ENCODE peak calls at places on chromosome 2, in five cellular contexts. One of them, this sample, is unnamed.

GRCh38 chr2:212974692-212975091 is 176.7 kb downstream of the IKZF2 start:
- DNase-seq in HepG2: no peak
- DNase-seq in A549: no peak
- DNase-seq in GM12878: no peak
- DNase-seq in K562: peak
- DNase-seq in this sample: no peak

GRCh38 chr2:70670626-70671025 is 97.4 kb downstream of the ADD2 start:
- DNase-seq in HepG2: no peak
- DNase-seq in GM12878: no peak
- DNase-seq in K562: no peak
- DNase-seq in A549: no peak
- DNase-seq in this sample: no peak

GRCh38 chr2:173238385-173238784 is 116.3 kb upstream of the CDCA7 start:
- DNase-seq in GM12878: no peak
- DNase-seq in HepG2: peak
- DNase-seq in A549: no peak
- DNase-seq in K562: no peak
- DNase-seq in this sample: no peak

GRCh38 chr2:232418056-232418455 is 11.4 kb downstream of the ALPG start:
- DNase-seq in HepG2: no peak
- DNase-seq in K562: no peak
- DNase-seq in A549: no peak
- DNase-seq in GM12878: no peak
- DNase-seq in this sample: no peak

GRCh38 chr2:175468699-175469098 is 287.2 kb upstream of the ATP5MC3 start:
- DNase-seq in K562: no peak
- DNase-seq in A549: no peak
- DNase-seq in HepG2: no peak
- DNase-seq in GM12878: no peak
- DNase-seq in this sample: no peak

GRCh38 chr2:105734762-105735538 is 9.8 kb upstream of the NCK2 start:
- DNase-seq in K562: no peak
- DNase-seq in GM12878: no peak
- DNase-seq in A549: no peak
- DNase-seq in HepG2: no peak
- DNase-seq in this sample: no peak

GRCh38 chr2:147632193-147632592 is 212.6 kb upstream of the ACVR2A start:
- DNase-seq in A549: no peak
- DNase-seq in HepG2: no peak
- DNase-seq in K562: no peak
- DNase-seq in GM12878: no peak
- DNase-seq in this sample: no peak

GRCh38 chr2:241892299-241893137 is 23.0 kb downstream of the RTP5 start:
- DNase-seq in A549: no peak
- DNase-seq in K562: peak
- DNase-seq in GM12878: no peak
- DNase-seq in HepG2: no peak
- DNase-seq in this sample: no peak

GRCh38 chr2:52335727-52336126 is 1303.8 kb upstream of the NRXN1 start:
- DNase-seq in HepG2: no peak
- DNase-seq in K562: no peak
- DNase-seq in GM12878: no peak
- DNase-seq in A549: no peak
- DNase-seq in this sample: peak

GRCh38 chr2:46294185-46294836 is 2.9 kb upstream of the EPAS1 start:
- DNase-seq in K562: peak
- DNase-seq in HepG2: no peak
- DNase-seq in GM12878: no peak
- DNase-seq in A549: peak
- DNase-seq in this sample: peak

GRCh38 chr2:18703555-18703954 is 114.2 kb upstream of the NT5C1B start:
- DNase-seq in K562: no peak
- DNase-seq in A549: no peak
- DNase-seq in GM12878: no peak
- DNase-seq in HepG2: no peak
- DNase-seq in this sample: no peak

GRCh38 chr2:42823744-42824453 is 31.5 kb upstream of the HAAO start:
- DNase-seq in K562: no peak
- DNase-seq in HepG2: no peak
- DNase-seq in A549: no peak
- DNase-seq in GM12878: no peak
- DNase-seq in this sample: no peak

GRCh38 chr2:64711260-64711659 is 57.5 kb upstream of the SERTAD2 start:
- DNase-seq in GM12878: no peak
- DNase-seq in K562: no peak
- DNase-seq in HepG2: no peak
- DNase-seq in A549: no peak
- DNase-seq in this sample: no peak

GRCh38 chr2:108988796-108989713 is at the start of gene EDAR:
- DNase-seq in K562: peak
- DNase-seq in A549: peak
- DNase-seq in HepG2: peak
- DNase-seq in GM12878: no peak
- DNase-seq in this sample: peak

GRCh38 chr2:71799013-71799575 is 345.7 kb downstream of the DYSF start:
- DNase-seq in A549: no peak
- DNase-seq in K562: no peak
- DNase-seq in GM12878: no peak
- DNase-seq in HepG2: no peak
- DNase-seq in this sample: no peak

GRCh38 chr2:237171895-237172294 is 86.2 kb downstream of the COPS8 start:
- DNase-seq in K562: no peak
- DNase-seq in GM12878: no peak
- DNase-seq in A549: no peak
- DNase-seq in HepG2: no peak
- DNase-seq in this sample: no peak

DNA sequence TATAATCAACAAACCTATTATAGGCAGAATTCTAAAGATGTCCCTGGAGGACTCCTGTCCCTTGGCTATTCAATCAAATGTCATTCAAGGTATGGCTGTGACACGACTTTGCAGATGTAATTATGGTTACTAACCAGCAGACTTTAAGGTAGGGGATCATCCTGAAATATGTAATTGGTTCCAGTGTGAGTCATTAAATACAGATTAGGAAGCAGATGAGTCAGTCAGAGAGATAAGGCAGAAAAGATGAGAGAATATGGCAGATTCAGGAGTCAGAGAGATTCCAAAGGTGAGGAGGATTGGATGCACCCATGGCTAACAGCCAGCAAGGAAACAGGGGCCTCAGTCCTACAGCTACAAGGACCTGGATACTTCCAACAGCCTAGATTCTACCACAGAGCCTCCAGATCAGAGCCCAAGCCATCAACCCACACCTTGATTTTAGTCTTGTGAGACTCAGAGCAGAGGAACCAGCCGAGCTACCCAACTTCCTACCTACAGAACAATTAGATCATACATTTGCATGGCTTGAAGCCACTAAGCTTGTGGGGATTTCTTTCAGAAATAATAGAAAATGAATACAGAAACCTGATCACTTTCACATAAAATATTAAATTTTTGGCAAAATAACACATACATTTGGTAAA is 11.2 kb upstream of the PROM2 start:
- DNase-seq in K562: no peak
- DNase-seq in HepG2: no peak
- DNase-seq in GM12878: no peak
- DNase-seq in A549: no peak
- DNase-seq in this sample: no peak
- TF ChIP-seq JUNB in K562: no peak
- TF ChIP-seq JUNB in HepG2: no peak
- TF ChIP-seq JUNB in GM12878: no peak
- TF ChIP-seq JUNB in A549: no peak
- TF ChIP-seq JUNB in this sample: no peak

DNA sequence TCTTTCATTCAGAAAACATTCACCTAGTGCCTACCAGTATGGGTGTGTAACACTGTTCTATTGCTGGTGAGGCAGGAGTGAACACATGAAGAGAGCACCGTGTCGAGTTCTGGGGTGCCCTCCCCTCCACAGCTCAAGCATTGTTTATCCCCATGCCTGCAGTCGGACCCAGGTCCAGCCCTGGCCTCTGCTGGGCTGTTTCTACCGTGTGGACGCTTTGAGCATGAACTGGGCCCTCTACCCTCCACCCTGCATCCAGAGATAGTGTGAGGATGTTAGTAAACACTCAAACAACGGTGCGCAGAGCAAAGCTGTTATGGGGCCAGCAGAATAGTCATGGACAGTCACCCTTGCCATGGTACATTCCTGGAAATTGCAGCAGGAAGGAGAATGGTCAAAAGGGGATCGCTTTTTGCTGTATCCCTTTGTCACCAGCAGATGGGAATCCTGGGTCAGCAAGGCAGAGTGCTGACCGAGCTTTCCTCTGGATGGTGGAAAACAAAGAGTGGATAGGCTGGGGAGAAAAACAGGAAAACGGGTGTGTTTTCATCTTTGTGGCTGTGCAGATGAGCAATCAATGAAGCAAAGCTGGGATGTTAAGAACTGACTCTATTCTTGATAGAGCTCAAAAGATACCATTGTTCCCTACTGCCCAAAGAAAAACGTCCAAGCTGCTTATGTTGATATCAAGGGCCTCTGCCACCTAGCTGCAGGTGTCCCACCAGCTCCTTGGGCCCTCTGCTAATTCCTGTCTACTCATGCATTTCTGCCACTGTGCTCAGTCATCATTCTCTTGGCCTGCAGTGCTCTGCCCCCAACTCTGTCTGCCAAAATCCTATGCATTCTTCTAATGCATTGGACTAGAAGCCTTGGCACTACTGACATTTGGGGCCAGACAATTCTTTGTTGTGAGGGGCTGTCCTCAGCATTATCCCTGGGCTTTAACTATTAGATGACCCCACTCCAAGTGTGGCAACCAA is 38.7 kb downstream of the REEP1 start:
- DNase-seq in HepG2: peak
- DNase-seq in K562: no peak
- DNase-seq in A549: peak
- DNase-seq in GM12878: no peak
- DNase-seq in this sample: peak
- TF ChIP-seq JUNB in HepG2: no peak
- TF ChIP-seq JUNB in K562: no peak
- TF ChIP-seq JUNB in A549: no peak
- TF ChIP-seq JUNB in GM12878: no peak
- TF ChIP-seq JUNB in this sample: no peak

DNA sequence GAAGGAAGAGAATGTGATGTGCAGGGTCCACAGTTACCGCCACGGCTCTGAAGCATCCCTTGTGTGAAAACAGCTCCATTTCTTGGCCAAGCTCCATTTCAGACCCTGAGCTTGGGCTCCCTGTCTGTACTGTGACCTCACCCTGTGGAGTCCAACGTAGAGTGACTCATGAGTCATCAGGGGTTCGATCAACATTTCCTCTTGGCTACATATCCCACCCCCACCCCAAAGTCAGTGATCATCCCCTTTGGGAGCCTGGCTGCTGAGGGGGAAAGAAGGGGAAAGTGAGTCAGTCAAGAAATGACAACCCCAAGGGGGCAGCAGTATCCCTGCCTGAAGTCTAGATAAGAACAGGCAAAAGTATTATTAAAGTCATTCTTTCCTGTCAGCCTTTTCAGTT is 62.2 kb downstream of the PAPOLG start:
- DNase-seq in GM12878: no peak
- DNase-seq in K562: peak
- DNase-seq in A549: no peak
- DNase-seq in HepG2: peak
- DNase-seq in this sample: no peak
- TF ChIP-seq JUNB in GM12878: no peak
- TF ChIP-seq JUNB in K562: no peak
- TF ChIP-seq JUNB in A549: no peak
- TF ChIP-seq JUNB in HepG2: no peak
- TF ChIP-seq JUNB in this sample: no peak

DNA sequence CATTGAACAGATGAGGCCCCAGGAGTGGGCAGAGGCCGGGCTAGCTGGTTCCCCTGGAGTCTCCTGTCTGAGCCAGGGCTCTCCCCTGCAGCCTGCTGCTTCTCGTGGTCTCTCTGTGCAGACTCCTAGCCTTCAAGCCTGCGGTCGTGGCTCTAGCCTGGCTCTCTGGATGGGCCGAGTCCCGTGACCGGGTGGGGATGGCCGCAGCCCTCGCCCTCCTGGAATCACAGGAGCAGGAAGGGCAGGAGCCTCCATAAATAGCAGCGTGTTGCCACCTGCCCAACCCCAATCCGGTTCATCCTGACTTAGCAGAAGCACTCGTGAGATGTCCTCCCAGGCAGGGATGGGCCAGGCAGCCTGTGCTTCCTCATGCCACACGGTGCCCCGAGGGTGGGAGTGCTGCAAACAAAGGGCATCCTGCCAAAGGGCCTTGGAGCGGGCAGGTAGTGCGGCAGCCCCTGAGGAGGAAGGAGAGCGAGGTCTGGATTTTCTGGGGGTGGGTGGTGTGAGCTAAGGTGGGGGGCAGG is 43.9 kb downstream of the FOSL2 start:
- DNase-seq in HepG2: no peak
- DNase-seq in GM12878: no peak
- DNase-seq in K562: no peak
- DNase-seq in A549: no peak
- DNase-seq in this sample: no peak
- TF ChIP-seq JUNB in HepG2: no peak
- TF ChIP-seq JUNB in GM12878: no peak
- TF ChIP-seq JUNB in K562: no peak
- TF ChIP-seq JUNB in A549: no peak
- TF ChIP-seq JUNB in this sample: no peak

GRCh38 chr2:226970362-226970761 is 134.5 kb downstream of the RHBDD1 start:
- DNase-seq in GM12878: no peak
- DNase-seq in A549: no peak
- DNase-seq in HepG2: no peak
- DNase-seq in K562: no peak
- DNase-seq in this sample: no peak

GRCh38 chr2:226965376-226965775 is 129.5 kb downstream of the RHBDD1 start:
- DNase-seq in HepG2: no peak
- DNase-seq in A549: no peak
- DNase-seq in K562: no peak
- DNase-seq in GM12878: no peak
- DNase-seq in this sample: no peak

GRCh38 chr2:226971029-226971584 is 135.3 kb downstream of the RHBDD1 start:
- DNase-seq in HepG2: no peak
- DNase-seq in A549: no peak
- DNase-seq in GM12878: no peak
- DNase-seq in K562: no peak
- DNase-seq in this sample: no peak

GRCh38 chr2:226971770-226972169 is 135.9 kb downstream of the RHBDD1 start:
- DNase-seq in GM12878: no peak
- DNase-seq in HepG2: no peak
- DNase-seq in A549: no peak
- DNase-seq in K562: no peak
- DNase-seq in this sample: no peak

DNA sequence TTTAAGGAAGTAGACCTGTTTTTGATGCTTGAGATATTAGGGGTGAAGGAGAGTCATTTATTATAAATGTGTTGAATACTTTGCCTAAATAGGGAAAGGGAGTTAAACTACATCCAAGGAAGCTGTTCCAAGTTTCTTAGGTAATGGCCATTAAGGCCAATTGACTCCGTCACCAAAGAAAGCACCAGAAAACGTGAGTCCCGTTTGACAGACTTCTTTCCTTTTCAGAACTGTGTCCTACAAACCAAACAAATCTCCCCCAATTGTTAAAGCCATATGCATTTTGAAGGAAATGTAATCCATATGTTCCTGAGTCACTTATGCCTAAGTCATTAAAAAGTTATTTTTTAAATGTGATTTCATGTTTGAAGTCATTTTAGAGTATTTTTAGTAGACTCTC is 133.6 kb downstream of the RHBDD1 start:
- DNase-seq in GM12878: no peak
- DNase-seq in K562: no peak
- DNase-seq in HepG2: no peak
- DNase-seq in A549: no peak
- DNase-seq in this sample: no peak
- TF ChIP-seq JUNB in GM12878: no peak
- TF ChIP-seq JUNB in K562: no peak
- TF ChIP-seq JUNB in HepG2: no peak
- TF ChIP-seq JUNB in A549: no peak
- TF ChIP-seq JUNB in this sample: no peak

GRCh38 chr2:222835142-222835822 is 25.6 kb upstream of the ACSL3 start:
- DNase-seq in K562: no peak
- DNase-seq in GM12878: no peak
- DNase-seq in HepG2: no peak
- DNase-seq in A549: no peak
- DNase-seq in this sample: no peak
- TF ChIP-seq JUNB in K562: no peak
- TF ChIP-seq JUNB in GM12878: no peak
- TF ChIP-seq JUNB in HepG2: no peak
- TF ChIP-seq JUNB in A549: no peak
- TF ChIP-seq JUNB in this sample: no peak

This sample was measured in GM23338.